ENCODE peak calls at places on chromosomes 2 and 18, in five cellular contexts. X is IMR-90, U is mesenchymal stem cell, H is neuronal stem cell, W is H1. K is an unnamed sample.

GRCh38 chr2:195312662-195313061 is 344.4 kb upstream of the SLC39A10 start:
- DNase-seq in U (no peak), W (no peak), H (no peak), X (peak), K (no peak)

GRCh38 chr18:21897811-21898210 is 157.2 kb downstream of the MIB1 start:
- DNase-seq in W (peak), X (peak), H (peak), U (peak), K (peak)

GRCh38 chr2:46451131-46451711 is 28.1 kb upstream of the TMEM247 start:
- DNase-seq in X (peak), H (no peak), U (peak), W (no peak), K (no peak)

GRCh38 chr2:108594982-108595464 is 60.8 kb downstream of the LIMS1 start:
- DNase-seq in W (no peak), U (peak), H (no peak), X (peak), K (no peak)

GRCh38 chr2:238947920-238948710 is 100.2 kb downstream of the TWIST2 start:
- DNase-seq in H (no peak), U (peak), W (no peak), X (peak), K (peak)

GRCh38 chr2:18976112-18976961 is 382.1 kb downstream of the OSR1 start:
- DNase-seq in H (no peak), W (no peak), U (peak), X (peak), K (no peak)

GRCh38 chr2:216967889-216968288 is 108.0 kb upstream of the TNP1 start:
- DNase-seq in W (no peak), U (no peak), X (no peak), H (no peak), K (no peak)

GRCh38 chr2:237666606-237667005 is 39.2 kb downstream of the LRRFIP1 start:
- DNase-seq in H (no peak), X (no peak), U (no peak), W (no peak), K (no peak)

GRCh38 chr18:50094221-50094773 is 100.7 kb downstream of the MYO5B start:
- DNase-seq in U (no peak), W (no peak), H (no peak), X (no peak), K (no peak)

GRCh38 chr2:201273330-201273983 is 13.1 kb downstream of the CASP8 start:
- DNase-seq in U (no peak), H (no peak), W (no peak), X (no peak), K (no peak)

GRCh38 chr2:45028276-45028675 is 19.0 kb upstream of the SIX2 start:
- DNase-seq in X (no peak), H (no peak), W (no peak), U (no peak), K (no peak)

GRCh38 chr2:134674687-134675086 is 44.1 kb downstream of the TMEM163 start:
- DNase-seq in U (no peak), W (no peak), X (no peak), H (no peak), K (peak)

GRCh38 chr2:149858214-149858613 is 270.6 kb upstream of the MMADHC start:
- DNase-seq in U (peak), W (no peak), X (peak), H (no peak), K (no peak)

GRCh38 chr2:23359631-23360567 is 25.1 kb upstream of the KLHL29 start:
- DNase-seq in W (no peak), H (no peak), X (no peak), U (peak), K (no peak)

GRCh38 chr2:239164281-239164871 is 236.4 kb downstream of the HDAC4 start:
- DNase-seq in H (no peak), U (no peak), X (no peak), W (no peak), K (no peak)

GRCh38 chr2:170271340-170271739 is 93.4 kb downstream of the MYO3B start:
- DNase-seq in W (no peak), U (no peak), X (no peak), H (no peak), K (no peak)

GRCh38 chr18:58225101-58225500 is 181.1 kb downstream of the NEDD4L start:
- DNase-seq in U (peak), H (no peak), W (no peak), X (no peak), K (no peak)

GRCh38 chr2:199463708-199464613 is 6.2 kb upstream of the SATB2 start:
- DNase-seq in H (no peak), X (no peak), U (no peak), W (no peak), K (peak)

GRCh38 chr2:172606285-172606684 is 50.4 kb downstream of the PDK1 start:
- DNase-seq in X (peak), W (no peak), H (no peak), U (no peak), K (no peak)

GRCh38 chr18:72208920-72209676 is 335.0 kb downstream of the CBLN2 start:
- DNase-seq in U (no peak), X (no peak), H (no peak), W (no peak), K (no peak)

GRCh38 chr18:48988508-48989303 is 37.9 kb upstream of the SMAD7 start:
- DNase-seq in X (no peak), U (no peak), H (no peak), W (no peak), K (no peak)

GRCh38 chr2:103161456-103162289 is 399.8 kb downstream of the TMEM182 start:
- DNase-seq in H (peak), U (peak), X (peak), W (no peak), K (no peak)

GRCh38 chr2:63372549-63372948 is 215.7 kb downstream of the WDPCP start:
- DNase-seq in U (no peak), W (no peak), H (no peak), X (no peak), K (no peak)

GRCh38 chr18:51666717-51667320 is 469.3 kb upstream of the MEX3C start:
- DNase-seq in W (no peak), X (no peak), H (no peak), U (no peak), K (no peak)

GRCh38 chr18:44602380-44602779 is 78.3 kb upstream of the SETBP1 start:
- DNase-seq in H (no peak), U (peak), W (no peak), X (no peak), K (no peak)

GRCh38 chr18:41881285-41881684 is 73.7 kb upstream of the PIK3C3 start:
- DNase-seq in W (no peak), X (peak), U (no peak), H (no peak), K (no peak)

GRCh38 chr2:121974919-121975654 is 219.6 kb downstream of the TSN start:
- DNase-seq in H (peak), W (peak), X (peak), U (peak), K (peak)

GRCh38 chr2:182598626-182599025 is 117.4 kb upstream of the DNAJC10 start:
- DNase-seq in H (no peak), W (no peak), U (no peak), X (no peak), K (no peak)

GRCh38 chr2:223779877-223780276 is 57.5 kb downstream of the AP1S3 start:
- DNase-seq in H (no peak), U (peak), W (peak), X (peak), K (peak)

GRCh38 chr2:236158969-236159777 is 9.0 kb downstream of the GBX2 start:
- DNase-seq in W (no peak), X (no peak), U (no peak), H (peak), K (peak)

GRCh38 chr2:74747411-74748080 is 86.4 kb upstream of the HK2 start:
- DNase-seq in U (peak), W (no peak), H (no peak), X (peak), K (no peak)

GRCh38 chr2:170222298-170222697 is 44.4 kb downstream of the MYO3B start:
- DNase-seq in X (peak), H (no peak), U (peak), W (no peak), K (peak)

GRCh38 chr2:68362749-68363148 is 2.3 kb upstream of the PLEK start:
- DNase-seq in W (no peak), U (no peak), H (no peak), X (no peak), K (no peak)

GRCh38 chr18:76593838-76594237 is 98.8 kb upstream of the ZNF516 start:
- DNase-seq in W (no peak), X (no peak), H (no peak), U (no peak), K (no peak)

DNA sequence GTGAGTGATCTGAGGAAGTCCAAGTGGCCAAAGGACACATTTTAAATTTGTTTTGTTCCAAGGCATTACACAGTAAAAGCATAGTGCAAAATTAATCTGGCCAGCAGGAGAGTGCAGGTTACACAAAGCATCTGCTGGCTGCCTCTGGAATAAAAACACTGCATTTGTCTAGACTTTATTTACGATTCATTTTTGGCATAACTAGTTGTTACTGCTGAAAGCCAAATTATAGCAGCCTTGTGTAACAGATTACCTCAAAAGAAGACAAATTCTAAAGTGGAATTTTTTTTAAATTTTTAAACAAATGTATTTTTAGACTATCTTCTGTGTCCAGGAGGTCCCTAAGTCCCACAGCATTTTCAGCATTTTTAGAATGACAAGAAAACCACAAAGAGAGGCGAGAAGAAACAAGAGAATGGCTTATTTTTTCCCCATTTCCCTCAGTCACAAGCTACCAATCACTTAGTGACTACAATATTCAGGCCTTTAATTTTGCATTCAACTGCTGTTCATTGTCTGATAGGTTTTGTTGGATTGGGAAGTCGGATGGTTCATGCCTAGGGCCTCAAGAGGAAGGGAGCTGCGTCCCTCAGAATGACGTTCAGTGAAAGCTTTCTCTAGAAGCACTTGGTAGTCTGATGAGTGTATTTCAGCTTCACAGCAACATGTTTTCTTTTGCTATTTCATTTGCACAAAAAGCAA is 46.0 kb downstream of the TMEFF2 start:
- DNase-seq in W (no peak), X (peak), H (no peak), U (peak), K (no peak)
- H2AFZ ChIP-seq in W (no peak), X (peak), H (peak), U (no peak), K (no peak)

GRCh38 chr18:38009335-38009734 is 443.7 kb upstream of the CELF4 start:
- DNase-seq in U (peak), X (no peak), W (no peak), H (no peak), K (no peak)

GRCh38 chr18:38011446-38011845 is 445.8 kb upstream of the CELF4 start:
- DNase-seq in W (no peak), H (no peak), U (peak), X (no peak), K (no peak)

GRCh38 chr18:38010971-38011370 is 445.4 kb upstream of the CELF4 start:
- DNase-seq in W (no peak), H (no peak), U (no peak), X (no peak), K (no peak)

GRCh38 chr18:38007931-38008330 is 442.3 kb upstream of the CELF4 start:
- DNase-seq in W (no peak), H (no peak), U (peak), X (no peak), K (no peak)

DNA sequence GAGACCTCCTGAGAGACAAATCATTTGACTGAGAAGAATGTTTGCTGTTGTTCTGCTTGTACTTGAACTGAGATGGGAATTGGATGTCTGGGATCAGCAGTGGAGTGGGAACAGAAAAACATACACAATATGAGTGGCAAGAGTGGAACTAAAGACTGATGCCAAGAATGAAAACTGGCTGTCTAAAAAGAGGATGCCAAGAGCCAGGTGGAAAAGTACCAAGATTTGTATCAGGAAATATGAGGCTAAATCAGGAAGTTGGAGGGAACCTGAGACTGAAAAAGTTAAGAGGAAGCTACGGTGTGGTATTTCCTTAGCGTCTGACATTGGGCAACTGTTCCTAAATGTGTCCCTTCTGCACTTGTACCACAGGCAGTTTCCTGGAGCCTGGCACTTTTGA is 440.9 kb upstream of the CELF4 start:
- DNase-seq in X (no peak), U (no peak), W (no peak), H (no peak), K (no peak)
- H2BK15ac ChIP-seq in X (no peak), U (no peak), W (no peak), H (no peak), K (no peak)

GRCh38 chr2:136246086-136246669 is 128.2 kb upstream of the CXCR4 start:
- DNase-seq in H (no peak), W (no peak), X (peak), U (peak), K (peak)
- H2AFZ ChIP-seq in H (peak), W (peak), X (peak), U (peak), K (no peak)

GRCh38 chr2:197598450-197598849 is 76.9 kb downstream of the RFTN2 start:
- DNase-seq in X (no peak), H (no peak), W (no peak), U (no peak), K (no peak)

GRCh38 chr2:197600306-197600705 is 75.1 kb downstream of the RFTN2 start:
- DNase-seq in W (no peak), H (no peak), U (no peak), X (no peak), K (no peak)

GRCh38 chr2:197596751-197597150 is 78.6 kb downstream of the RFTN2 start:
- DNase-seq in X (no peak), H (no peak), W (no peak), U (no peak), K (no peak)

GRCh38 chr2:197604117-197604516 is 71.3 kb downstream of the RFTN2 start:
- DNase-seq in U (no peak), X (no peak), W (no peak), H (no peak), K (no peak)

DNA sequence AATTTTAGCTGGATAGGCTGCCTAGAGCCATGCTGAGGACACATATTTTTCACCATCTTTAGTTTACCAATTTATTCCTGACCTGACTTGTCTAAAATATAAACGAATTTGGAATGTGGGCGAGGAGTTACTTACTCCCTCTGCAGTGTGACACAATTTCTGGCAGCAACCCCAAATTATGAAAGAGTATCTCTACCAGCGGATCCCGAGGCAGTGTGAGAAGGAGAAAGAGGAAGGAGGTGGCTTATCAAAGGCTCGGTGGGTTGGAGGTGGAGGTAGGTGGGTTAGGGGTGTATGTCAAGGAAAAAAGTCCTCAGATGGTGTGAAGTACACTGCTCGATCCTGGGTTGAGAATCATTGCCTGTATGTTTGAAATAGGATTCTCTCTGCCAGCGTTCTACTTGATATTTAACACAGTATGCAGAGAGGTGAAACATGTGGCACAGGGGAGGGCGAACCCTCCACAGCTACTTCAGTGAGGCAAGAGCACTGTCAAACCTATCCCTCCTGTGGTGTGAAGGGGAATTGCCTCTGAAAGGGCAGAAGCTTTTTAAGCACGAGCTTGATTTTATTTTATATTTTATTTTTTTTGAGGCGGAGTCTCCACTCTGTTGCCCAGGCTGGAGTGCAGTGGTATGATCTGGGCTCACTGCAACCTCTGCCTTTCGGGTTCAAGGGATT is 76.0 kb downstream of the RFTN2 start:
- DNase-seq in H (no peak), W (peak), U (peak), X (peak), K (peak)
- H2BK15ac ChIP-seq in H (no peak), W (no peak), U (no peak), X (no peak), K (no peak)

DNA sequence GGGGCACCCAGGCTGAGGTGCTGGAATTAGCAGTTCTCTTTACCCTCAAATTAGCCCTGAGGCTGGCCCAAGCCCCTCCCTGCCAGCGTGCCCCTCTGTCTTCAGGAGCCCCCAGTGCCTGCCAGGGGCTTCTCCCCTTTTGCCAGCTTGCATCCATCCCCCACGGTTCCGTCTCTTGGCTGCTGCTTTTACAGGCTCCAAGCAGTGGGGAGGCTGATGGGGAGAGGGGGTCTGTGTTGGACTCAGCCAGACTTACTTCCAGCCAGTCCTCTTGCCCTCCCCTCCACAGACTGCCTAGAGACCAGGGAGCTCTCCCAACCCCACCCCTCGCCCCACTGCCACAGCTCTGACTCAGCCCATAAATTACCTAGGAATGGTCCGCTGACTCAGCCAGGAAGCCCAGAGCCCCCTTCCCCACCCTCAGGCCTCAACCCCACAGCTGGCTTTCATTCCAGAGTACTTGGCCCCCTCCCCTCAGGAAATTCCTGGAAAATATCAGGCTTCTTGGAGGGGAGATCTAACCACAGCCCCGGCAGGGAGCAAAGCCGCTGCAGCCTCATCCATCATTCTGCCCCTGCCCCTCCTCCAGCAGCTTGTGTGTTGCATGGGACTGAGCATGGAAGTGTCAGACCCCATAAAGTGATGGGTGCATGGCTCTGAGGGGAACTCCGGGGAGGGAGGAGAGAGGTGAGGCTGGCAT is 184.6 kb downstream of the ZFP36L2 start:
- DNase-seq in X (peak), H (peak), U (peak), W (peak), K (peak)
- H2AFZ ChIP-seq in X (peak), H (peak), U (no peak), W (peak), K (no peak)

GRCh38 chr2:168346725-168347477 is 99.5 kb upstream of the STK39 start:
- DNase-seq in U (peak), X (peak), H (peak), W (peak), K (peak)

GRCh38 chr2:168344706-168345105 is 97.3 kb upstream of the STK39 start:
- DNase-seq in X (no peak), W (no peak), U (no peak), H (no peak), K (no peak)

GRCh38 chr2:168350380-168350779 is 103.0 kb upstream of the STK39 start:
- DNase-seq in W (no peak), U (no peak), X (no peak), H (no peak), K (no peak)

GRCh38 chr2:168345601-168346000 is 98.2 kb upstream of the STK39 start:
- DNase-seq in X (no peak), H (no peak), U (no peak), W (no peak), K (no peak)

GRCh38 chr2:168348076-168348475 is 100.7 kb upstream of the STK39 start:
- DNase-seq in U (peak), W (no peak), H (peak), X (peak), K (peak)
- H2BK15ac ChIP-seq in U (no peak), W (no peak), H (no peak), X (no peak), K (no peak)

GRCh38 chr2:218291934-218292699 is at the start of gene TMBIM1:
- DNase-seq in X (peak), U (peak), H (peak), W (no peak), K (peak)
- H2AFZ ChIP-seq in X (peak), U (peak), H (peak), W (peak), K (no peak)

K was measured in H9.